ENCODE peak calls at places on chromosomes 3 and 15, in four cellular contexts. One of them, this sample, is unnamed. For H3K9me3, the result is how much of the 10 kb centered on the place peaks cover.

GRCh38 chr15:68503791-68504720 is 72.1 kb upstream of the ITGA11 start:
- DNase-seq in GM12878: no peak
- DNase-seq in CD8-positive, alpha-beta T cell: no peak
- DNase-seq in lower lobe of right lung: no peak
- DNase-seq in this sample: no peak

GRCh38 chr3:66195347-66195783 is 25.4 kb upstream of the SLC25A26 start:
- DNase-seq in GM12878: no peak
- DNase-seq in CD8-positive, alpha-beta T cell: no peak
- DNase-seq in lower lobe of right lung: peak
- DNase-seq in this sample: peak

GRCh38 chr3:114480442-114480841 is 186.6 kb downstream of the TIGIT start:
- DNase-seq in GM12878: no peak
- DNase-seq in CD8-positive, alpha-beta T cell: no peak
- DNase-seq in lower lobe of right lung: no peak
- DNase-seq in this sample: no peak

GRCh38 chr3:59699648-59700320 is 650.0 kb upstream of the CFAP20DC start:
- DNase-seq in GM12878: no peak
- DNase-seq in CD8-positive, alpha-beta T cell: no peak
- DNase-seq in lower lobe of right lung: no peak
- DNase-seq in this sample: no peak

GRCh38 chr15:75532413-75533250 is 46.5 kb downstream of the PTPN9 start:
- DNase-seq in GM12878: no peak
- DNase-seq in CD8-positive, alpha-beta T cell: no peak
- DNase-seq in lower lobe of right lung: no peak
- DNase-seq in this sample: peak

GRCh38 chr3:136817448-136817847 is 1.5 kb upstream of the SLC35G2 start:
- DNase-seq in GM12878: no peak
- DNase-seq in CD8-positive, alpha-beta T cell: no peak
- DNase-seq in lower lobe of right lung: no peak
- DNase-seq in this sample: no peak

GRCh38 chr15:100940785-100941379 is 21.7 kb downstream of the LRRK1 start:
- DNase-seq in GM12878: no peak
- DNase-seq in CD8-positive, alpha-beta T cell: no peak
- DNase-seq in lower lobe of right lung: peak
- DNase-seq in this sample: no peak

GRCh38 chr3:134473868-134474546 is 11.8 kb downstream of the ANAPC13 start:
- DNase-seq in GM12878: no peak
- DNase-seq in CD8-positive, alpha-beta T cell: peak
- DNase-seq in lower lobe of right lung: no peak
- DNase-seq in this sample: peak

GRCh38 chr15:100866386-100867330 is 13.0 kb upstream of the ALDH1A3 start:
- DNase-seq in GM12878: no peak
- DNase-seq in CD8-positive, alpha-beta T cell: no peak
- DNase-seq in lower lobe of right lung: no peak
- DNase-seq in this sample: no peak

GRCh38 chr15:35090104-35090807 is 5.2 kb upstream of the NANOGP8 start:
- DNase-seq in GM12878: no peak
- DNase-seq in CD8-positive, alpha-beta T cell: no peak
- DNase-seq in lower lobe of right lung: no peak
- DNase-seq in this sample: no peak

DNA sequence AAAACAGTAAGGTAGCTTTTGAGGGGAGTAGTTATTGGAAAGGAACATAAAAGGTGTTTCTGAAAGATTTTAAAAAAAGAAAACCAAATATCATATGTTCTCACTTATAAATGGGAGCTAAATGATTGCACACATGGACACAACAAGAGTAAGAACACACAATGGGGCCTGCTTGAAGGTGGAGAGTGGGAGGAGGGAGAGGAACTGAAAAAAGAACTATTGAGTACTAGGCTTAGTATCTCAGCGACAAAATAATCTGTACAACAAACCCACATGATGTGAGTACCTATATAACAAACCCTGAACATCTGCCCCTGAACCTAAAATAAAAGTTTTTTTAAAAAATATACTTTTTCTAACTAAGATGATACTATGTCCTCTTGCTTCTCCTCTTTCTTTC is 138.3 kb downstream of the CGGBP1 start:
- DNase-seq in GM12878: no peak
- DNase-seq in CD8-positive, alpha-beta T cell: no peak
- DNase-seq in lower lobe of right lung: no peak
- DNase-seq in this sample: no peak
- H3K9me3 ChIP-seq in GM12878: under half
- H3K9me3 ChIP-seq in CD8-positive, alpha-beta T cell: under half
- H3K9me3 ChIP-seq in lower lobe of right lung: under half
- H3K9me3 ChIP-seq in this sample: under half

GRCh38 chr15:90035095-90035834 is 34.1 kb downstream of the ZNF710 start:
- DNase-seq in GM12878: no peak
- DNase-seq in CD8-positive, alpha-beta T cell: no peak
- DNase-seq in lower lobe of right lung: peak
- DNase-seq in this sample: peak
- H3K4me3 ChIP-seq in GM12878: no peak
- H3K4me3 ChIP-seq in CD8-positive, alpha-beta T cell: no peak
- H3K4me3 ChIP-seq in lower lobe of right lung: peak
- H3K4me3 ChIP-seq in this sample: no peak

GRCh38 chr3:184174646-184175492 is at the start of gene AP2M1:
- DNase-seq in GM12878: peak
- DNase-seq in CD8-positive, alpha-beta T cell: peak
- DNase-seq in lower lobe of right lung: peak
- DNase-seq in this sample: peak
- TF ChIP-seq CTCF in GM12878: no peak
- TF ChIP-seq CTCF in CD8-positive, alpha-beta T cell: no peak
- TF ChIP-seq CTCF in lower lobe of right lung: no peak
- TF ChIP-seq CTCF in this sample: no peak

DNA sequence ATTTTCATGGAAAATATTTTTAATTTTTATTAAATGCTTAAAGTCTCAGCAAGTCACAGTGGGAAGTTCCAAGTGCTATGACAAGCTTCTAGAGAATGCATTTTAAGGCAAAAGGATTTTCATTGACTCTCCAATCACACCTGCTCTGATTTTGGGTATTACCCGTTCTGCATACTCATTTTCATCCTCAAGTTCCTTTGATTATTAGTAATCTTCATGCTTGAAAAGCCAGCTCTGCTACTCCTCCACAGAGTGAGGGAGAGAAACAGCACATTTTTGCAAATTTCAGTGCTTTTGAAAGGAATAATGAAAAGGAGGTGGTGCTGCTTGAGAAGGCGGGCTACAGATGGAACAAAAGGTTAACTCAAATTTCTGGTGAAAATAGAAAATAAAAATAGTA is 450.7 kb downstream of the NSUN3 start:
- DNase-seq in GM12878: no peak
- DNase-seq in CD8-positive, alpha-beta T cell: no peak
- DNase-seq in lower lobe of right lung: no peak
- DNase-seq in this sample: no peak
- H3K9me3 ChIP-seq in GM12878: under half
- H3K9me3 ChIP-seq in CD8-positive, alpha-beta T cell: under half
- H3K9me3 ChIP-seq in lower lobe of right lung: under half
- H3K9me3 ChIP-seq in this sample: under half

GRCh38 chr3:185162634-185163033 is 9.8 kb upstream of the C3orf70 start:
- DNase-seq in GM12878: no peak
- DNase-seq in CD8-positive, alpha-beta T cell: no peak
- DNase-seq in lower lobe of right lung: no peak
- DNase-seq in this sample: no peak
- H3K4me3 ChIP-seq in GM12878: no peak
- H3K4me3 ChIP-seq in CD8-positive, alpha-beta T cell: no peak
- H3K4me3 ChIP-seq in lower lobe of right lung: no peak
- H3K4me3 ChIP-seq in this sample: no peak

GRCh38 chr3:14457481-14457880 is 55.1 kb downstream of the SLC6A6 start:
- DNase-seq in GM12878: no peak
- DNase-seq in CD8-positive, alpha-beta T cell: no peak
- DNase-seq in lower lobe of right lung: no peak
- DNase-seq in this sample: no peak
- TF ChIP-seq CTCF in GM12878: no peak
- TF ChIP-seq CTCF in CD8-positive, alpha-beta T cell: no peak
- TF ChIP-seq CTCF in lower lobe of right lung: no peak
- TF ChIP-seq CTCF in this sample: no peak

DNA sequence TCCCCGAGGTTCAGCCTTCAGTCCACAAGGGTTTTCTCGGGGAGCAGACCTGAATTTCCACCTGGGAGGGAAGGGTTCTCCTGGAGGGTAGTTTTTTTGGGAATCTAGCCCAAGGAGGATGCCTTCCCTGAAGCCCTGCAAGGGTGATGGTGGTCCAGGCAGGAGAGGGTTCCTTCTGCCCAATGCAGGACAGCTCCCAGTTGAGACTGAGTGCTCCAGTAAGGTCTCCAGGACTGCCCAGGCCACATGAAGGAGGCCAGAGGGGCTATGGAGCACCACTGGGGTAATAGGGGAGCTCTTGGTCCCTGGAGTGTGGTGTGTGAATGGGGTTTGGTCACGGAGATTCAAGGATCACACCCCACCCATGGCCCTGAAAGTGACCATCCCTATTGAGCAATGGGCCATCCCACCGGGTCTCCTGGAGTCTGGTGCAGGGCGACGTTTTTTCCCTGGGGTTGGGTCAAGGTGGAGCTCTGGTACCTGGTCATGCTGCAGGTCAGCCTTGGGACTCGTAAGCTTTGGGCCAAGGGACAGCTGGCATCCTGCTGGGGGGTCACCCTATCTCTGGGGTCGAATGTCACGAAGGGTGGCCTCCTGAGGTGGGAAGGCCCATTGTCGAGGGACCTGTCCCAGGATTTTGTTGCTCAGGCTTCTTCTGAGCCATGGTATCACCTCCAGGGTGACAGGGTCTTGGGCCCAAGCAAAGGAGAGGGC is 196.5 kb downstream of the UBE3A start:
- DNase-seq in GM12878: no peak
- DNase-seq in CD8-positive, alpha-beta T cell: no peak
- DNase-seq in lower lobe of right lung: peak
- DNase-seq in this sample: no peak
- H3K9me3 ChIP-seq in GM12878: under half
- H3K9me3 ChIP-seq in CD8-positive, alpha-beta T cell: under half
- H3K9me3 ChIP-seq in lower lobe of right lung: under half
- H3K9me3 ChIP-seq in this sample: half or more

GRCh38 chr3:50518441-50518840 is 15.0 kb upstream of the CACNA2D2 start:
- DNase-seq in GM12878: no peak
- DNase-seq in CD8-positive, alpha-beta T cell: no peak
- DNase-seq in lower lobe of right lung: no peak
- DNase-seq in this sample: no peak

GRCh38 chr3:50517721-50518206 is 14.3 kb upstream of the CACNA2D2 start:
- DNase-seq in GM12878: no peak
- DNase-seq in CD8-positive, alpha-beta T cell: no peak
- DNase-seq in lower lobe of right lung: no peak
- DNase-seq in this sample: no peak

GRCh38 chr3:50512131-50512530 is 8.7 kb upstream of the CACNA2D2 start:
- DNase-seq in GM12878: no peak
- DNase-seq in CD8-positive, alpha-beta T cell: no peak
- DNase-seq in lower lobe of right lung: no peak
- DNase-seq in this sample: no peak

GRCh38 chr3:50516048-50516871 is 12.8 kb upstream of the CACNA2D2 start:
- DNase-seq in GM12878: no peak
- DNase-seq in CD8-positive, alpha-beta T cell: no peak
- DNase-seq in lower lobe of right lung: peak
- DNase-seq in this sample: peak

GRCh38 chr3:50515565-50516047 is 12.2 kb upstream of the CACNA2D2 start:
- DNase-seq in GM12878: no peak
- DNase-seq in CD8-positive, alpha-beta T cell: no peak
- DNase-seq in lower lobe of right lung: peak
- DNase-seq in this sample: peak
- H3K4me3 ChIP-seq in GM12878: no peak
- H3K4me3 ChIP-seq in CD8-positive, alpha-beta T cell: no peak
- H3K4me3 ChIP-seq in lower lobe of right lung: peak
- H3K4me3 ChIP-seq in this sample: no peak

GRCh38 chr15:45088801-45089711 is 24.9 kb downstream of the DUOX2 start:
- DNase-seq in GM12878: no peak
- DNase-seq in CD8-positive, alpha-beta T cell: no peak
- DNase-seq in lower lobe of right lung: no peak
- DNase-seq in this sample: no peak

GRCh38 chr15:45084163-45084562 is 29.8 kb downstream of the DUOX2 start:
- DNase-seq in GM12878: no peak
- DNase-seq in CD8-positive, alpha-beta T cell: no peak
- DNase-seq in lower lobe of right lung: no peak
- DNase-seq in this sample: no peak

GRCh38 chr15:45091161-45091560 is 22.8 kb downstream of the DUOX2 start:
- DNase-seq in GM12878: no peak
- DNase-seq in CD8-positive, alpha-beta T cell: no peak
- DNase-seq in lower lobe of right lung: no peak
- DNase-seq in this sample: no peak

GRCh38 chr15:45089712-45090373 is 24.1 kb downstream of the DUOX2 start:
- DNase-seq in GM12878: no peak
- DNase-seq in CD8-positive, alpha-beta T cell: no peak
- DNase-seq in lower lobe of right lung: no peak
- DNase-seq in this sample: no peak

GRCh38 chr15:45087513-45087912 is 26.5 kb downstream of the DUOX2 start:
- DNase-seq in GM12878: no peak
- DNase-seq in CD8-positive, alpha-beta T cell: no peak
- DNase-seq in lower lobe of right lung: no peak
- DNase-seq in this sample: no peak
- TF ChIP-seq CTCF in GM12878: no peak
- TF ChIP-seq CTCF in CD8-positive, alpha-beta T cell: no peak
- TF ChIP-seq CTCF in lower lobe of right lung: no peak
- TF ChIP-seq CTCF in this sample: no peak

This sample was measured in mucosa of descending colon.